ENCODE peak calls at places on chromosomes 3 and 15, in four cellular contexts. L, A, X and F are unnamed samples.

GRCh38 chr3:40989141-40990061 is 209.9 kb upstream of the CTNNB1 start:
- DNase-seq in A (no peak), X (no peak), L (no peak), F (no peak)

GRCh38 chr3:65785065-65785645 is 253.6 kb downstream of the MAGI1 start:
- DNase-seq in A (peak), L (peak), X (no peak), F (no peak)

GRCh38 chr3:129182390-129183180 is 1.1 kb downstream of the CNBP start:
- DNase-seq in A (peak), X (no peak), L (no peak), F (no peak)

GRCh38 chr15:78082106-78082742 is 4.7 kb upstream of the TBC1D2B start:
- DNase-seq in A (no peak), L (no peak), X (no peak), F (no peak)

GRCh38 chr15:92616621-92617179 is 38.9 kb downstream of the FAM174B start:
- DNase-seq in L (no peak), A (no peak), X (no peak), F (no peak)

GRCh38 chr15:38072007-38072506 is 137.6 kb downstream of the TMCO5A start:
- DNase-seq in L (no peak), A (no peak), X (no peak), F (no peak)

GRCh38 chr15:89783861-89784685 is 7.9 kb downstream of the MESP2 start:
- DNase-seq in L (no peak), X (no peak), A (peak), F (no peak)

GRCh38 chr15:80682201-80682600 is 12.9 kb upstream of the ABHD17C start:
- DNase-seq in A (no peak), X (no peak), L (no peak), F (no peak)

GRCh38 chr15:34851751-34852150 is 56.4 kb upstream of the ACTC1 start:
- DNase-seq in L (no peak), X (no peak), A (no peak), F (no peak)

GRCh38 chr15:52236015-52236414 is 44.8 kb upstream of the GNB5 start:
- DNase-seq in L (no peak), A (no peak), X (no peak), F (no peak)

GRCh38 chr3:32869513-32870047 is 51.8 kb downstream of the TRIM71 start:
- DNase-seq in X (no peak), L (no peak), A (peak), F (no peak)

GRCh38 chr3:25294406-25294805 is 133.7 kb upstream of the RARB start:
- DNase-seq in L (no peak), X (no peak), A (no peak), F (no peak)

GRCh38 chr3:190319660-190320059 is 2.6 kb downstream of the CLDN1 start:
- DNase-seq in L (no peak), X (no peak), A (no peak), F (no peak)

GRCh38 chr3:127396473-127396872 is 108.6 kb upstream of the PRR20G start:
- DNase-seq in X (no peak), L (no peak), A (peak), F (no peak)

GRCh38 chr15:74036271-74037170 is 42.0 kb downstream of the PML start:
- DNase-seq in X (no peak), L (peak), A (peak), F (no peak)

GRCh38 chr15:39592500-39592899 is 11.6 kb downstream of the THBS1 start:
- DNase-seq in L (no peak), A (no peak), X (no peak), F (no peak)

GRCh38 chr15:79315623-79316328 is 4.9 kb downstream of the TMED3 start:
- DNase-seq in A (no peak), L (no peak), X (no peak), F (no peak)

GRCh38 chr15:70102827-70103226 is 5.1 kb upstream of the TLE3 start:
- DNase-seq in L (no peak), A (no peak), X (no peak), F (no peak)

GRCh38 chr15:85692873-85693272 is 101.9 kb downstream of the KLHL25 start:
- DNase-seq in A (no peak), L (no peak), X (no peak), F (no peak)

GRCh38 chr3:126923895-126924294 is 59.0 kb upstream of the PLXNA1 start:
- DNase-seq in L (no peak), X (no peak), A (no peak), F (no peak)

GRCh38 chr15:57442371-57442770 is 66.1 kb downstream of the CGNL1 start:
- DNase-seq in A (no peak), X (no peak), L (no peak), F (no peak)

GRCh38 chr3:175381685-175382084 is 522.6 kb downstream of the NAALADL2 start:
- DNase-seq in X (no peak), A (no peak), L (no peak), F (no peak)

GRCh38 chr3:126858887-126859286 is 124.0 kb upstream of the PLXNA1 start:
- DNase-seq in L (peak), X (no peak), A (peak), F (no peak)

GRCh38 chr3:177443469-177443868 is 246.2 kb upstream of the TBL1XR1 start:
- DNase-seq in X (no peak), L (peak), A (no peak), F (no peak)

GRCh38 chr15:74893627-74894026 is 3.8 kb downstream of the MPI start:
- DNase-seq in X (no peak), L (no peak), A (no peak), F (no peak)

GRCh38 chr3:175398676-175399075 is 539.5 kb downstream of the NAALADL2 start:
- DNase-seq in L (no peak), A (no peak), X (no peak), F (no peak)

GRCh38 chr3:173957646-173958045 is 560.1 kb downstream of the NLGN1 start:
- DNase-seq in A (no peak), X (no peak), L (no peak), F (no peak)

GRCh38 chr15:30882861-30883433 is 20.8 kb upstream of the FAN1 start:
- DNase-seq in L (no peak), X (no peak), A (no peak), F (no peak)

GRCh38 chr3:57952651-57953050 is 55.6 kb upstream of the FLNB start:
- DNase-seq in A (no peak), L (no peak), X (no peak), F (no peak)

GRCh38 chr3:131850223-131850622 is 184.6 kb downstream of the CPNE4 start:
- DNase-seq in A (no peak), L (no peak), X (no peak), F (no peak)

GRCh38 chr3:132399054-132399929 is 18.0 kb upstream of the DNAJC13 start:
- DNase-seq in L (peak), X (no peak), A (peak), F (no peak)

GRCh38 chr3:190696777-190697501 is 165.6 kb downstream of the GMNC start:
- DNase-seq in L (no peak), X (no peak), A (no peak), F (no peak)